ENCODE peak calls at places on chromosomes 3 and 15, in nine cellular contexts. One of them, this sample, is unnamed.

GRCh38 chr3:107794664-107795443 is 272.1 kb downstream of the BBX start:
- DNase-seq in H7: peak; percentile 15
- DNase-seq in AG04450: no peak
- DNase-seq in NCI-H1930: no peak
- DNase-seq in HS-5: no peak
- DNase-seq in activated T-helper 9 cell treated with anti-CD3 and anti-CD28 coated beads, Interleukin-2, amount 50 U/mL, for 16 hours: no peak
- DNase-seq in activated effector memory CD4-positive, alpha-beta T cell treated with anti-CD3 and anti-CD28 coated beads, Interleukin-2, amount 50 U/mL, for 16 hours: no peak
- DNase-seq in NCI-H1417: peak; percentile 4
- DNase-seq in fibroblast of mammary gland: peak; percentile 58
- DNase-seq in this sample: no peak

GRCh38 chr3:98914210-98915080 is 12.9 kb upstream of the DCBLD2 start:
- DNase-seq in H7: no peak
- DNase-seq in AG04450: no peak
- DNase-seq in NCI-H1930: no peak
- DNase-seq in HS-5: no peak
- DNase-seq in activated T-helper 9 cell treated with anti-CD3 and anti-CD28 coated beads, Interleukin-2, amount 50 U/mL, for 16 hours: no peak
- DNase-seq in activated effector memory CD4-positive, alpha-beta T cell treated with anti-CD3 and anti-CD28 coated beads, Interleukin-2, amount 50 U/mL, for 16 hours: no peak
- DNase-seq in NCI-H1417: peak; percentile 38
- DNase-seq in fibroblast of mammary gland: peak; percentile 47
- DNase-seq in this sample: no peak

GRCh38 chr3:177109688-177110087 is 87.6 kb downstream of the TBL1XR1 start:
- DNase-seq in H7: no peak
- DNase-seq in AG04450: no peak
- DNase-seq in NCI-H1930: no peak
- DNase-seq in HS-5: no peak
- DNase-seq in activated T-helper 9 cell treated with anti-CD3 and anti-CD28 coated beads, Interleukin-2, amount 50 U/mL, for 16 hours: no peak
- DNase-seq in activated effector memory CD4-positive, alpha-beta T cell treated with anti-CD3 and anti-CD28 coated beads, Interleukin-2, amount 50 U/mL, for 16 hours: no peak
- DNase-seq in NCI-H1417: no peak
- DNase-seq in fibroblast of mammary gland: no peak
- DNase-seq in this sample: no peak

GRCh38 chr3:88059380-88060160 is 515 bp downstream of the ZNF654 start:
- DNase-seq in H7: peak; percentile 41
- DNase-seq in AG04450: no peak
- DNase-seq in NCI-H1930: no peak
- DNase-seq in HS-5: no peak
- DNase-seq in activated T-helper 9 cell treated with anti-CD3 and anti-CD28 coated beads, Interleukin-2, amount 50 U/mL, for 16 hours: no peak
- DNase-seq in activated effector memory CD4-positive, alpha-beta T cell treated with anti-CD3 and anti-CD28 coated beads, Interleukin-2, amount 50 U/mL, for 16 hours: peak; percentile 66
- DNase-seq in NCI-H1417: peak; percentile 70
- DNase-seq in fibroblast of mammary gland: no peak
- DNase-seq in this sample: no peak

GRCh38 chr3:195774917-195775316 is 36.8 kb downstream of the MUC4 start:
- DNase-seq in H7: peak; percentile 88
- DNase-seq in AG04450: no peak
- DNase-seq in NCI-H1930: no peak
- DNase-seq in HS-5: no peak
- DNase-seq in activated T-helper 9 cell treated with anti-CD3 and anti-CD28 coated beads, Interleukin-2, amount 50 U/mL, for 16 hours: no peak
- DNase-seq in activated effector memory CD4-positive, alpha-beta T cell treated with anti-CD3 and anti-CD28 coated beads, Interleukin-2, amount 50 U/mL, for 16 hours: no peak
- DNase-seq in NCI-H1417: no peak
- DNase-seq in fibroblast of mammary gland: peak; percentile 51
- DNase-seq in this sample: peak; percentile 19

GRCh38 chr15:81293728-81294500 is 30.0 kb downstream of the STARD5 start:
- DNase-seq in H7: peak; percentile 57
- DNase-seq in AG04450: no peak
- DNase-seq in NCI-H1930: no peak
- DNase-seq in HS-5: no peak
- DNase-seq in activated T-helper 9 cell treated with anti-CD3 and anti-CD28 coated beads, Interleukin-2, amount 50 U/mL, for 16 hours: peak; percentile 60
- DNase-seq in activated effector memory CD4-positive, alpha-beta T cell treated with anti-CD3 and anti-CD28 coated beads, Interleukin-2, amount 50 U/mL, for 16 hours: peak; percentile 90
- DNase-seq in NCI-H1417: no peak
- DNase-seq in fibroblast of mammary gland: no peak
- DNase-seq in this sample: no peak

GRCh38 chr15:59828871-59829270 is 139.8 kb upstream of the BNIP2 start:
- DNase-seq in H7: no peak
- DNase-seq in AG04450: no peak
- DNase-seq in NCI-H1930: no peak
- DNase-seq in HS-5: no peak
- DNase-seq in activated T-helper 9 cell treated with anti-CD3 and anti-CD28 coated beads, Interleukin-2, amount 50 U/mL, for 16 hours: no peak
- DNase-seq in activated effector memory CD4-positive, alpha-beta T cell treated with anti-CD3 and anti-CD28 coated beads, Interleukin-2, amount 50 U/mL, for 16 hours: no peak
- DNase-seq in NCI-H1417: no peak
- DNase-seq in fibroblast of mammary gland: no peak
- DNase-seq in this sample: no peak

GRCh38 chr15:69979269-69979668 is 118.4 kb downstream of the TLE3 start:
- DNase-seq in H7: peak; percentile 65
- DNase-seq in AG04450: no peak
- DNase-seq in NCI-H1930: no peak
- DNase-seq in HS-5: no peak
- DNase-seq in activated T-helper 9 cell treated with anti-CD3 and anti-CD28 coated beads, Interleukin-2, amount 50 U/mL, for 16 hours: no peak
- DNase-seq in activated effector memory CD4-positive, alpha-beta T cell treated with anti-CD3 and anti-CD28 coated beads, Interleukin-2, amount 50 U/mL, for 16 hours: no peak
- DNase-seq in NCI-H1417: peak; percentile 35
- DNase-seq in fibroblast of mammary gland: peak; percentile 3
- DNase-seq in this sample: no peak

GRCh38 chr3:109050591-109051167 is 67.3 kb downstream of the MORC1 start:
- DNase-seq in H7: peak; percentile 8
- DNase-seq in AG04450: no peak
- DNase-seq in NCI-H1930: no peak
- DNase-seq in HS-5: peak; percentile 3
- DNase-seq in activated T-helper 9 cell treated with anti-CD3 and anti-CD28 coated beads, Interleukin-2, amount 50 U/mL, for 16 hours: no peak
- DNase-seq in activated effector memory CD4-positive, alpha-beta T cell treated with anti-CD3 and anti-CD28 coated beads, Interleukin-2, amount 50 U/mL, for 16 hours: no peak
- DNase-seq in NCI-H1417: peak; percentile 61
- DNase-seq in fibroblast of mammary gland: peak; percentile 18
- DNase-seq in this sample: no peak

GRCh38 chr15:41079717-41080116 is 36.4 kb downstream of the INO80 start:
- DNase-seq in H7: no peak
- DNase-seq in AG04450: no peak
- DNase-seq in NCI-H1930: no peak
- DNase-seq in HS-5: no peak
- DNase-seq in activated T-helper 9 cell treated with anti-CD3 and anti-CD28 coated beads, Interleukin-2, amount 50 U/mL, for 16 hours: no peak
- DNase-seq in activated effector memory CD4-positive, alpha-beta T cell treated with anti-CD3 and anti-CD28 coated beads, Interleukin-2, amount 50 U/mL, for 16 hours: no peak
- DNase-seq in NCI-H1417: no peak
- DNase-seq in fibroblast of mammary gland: no peak
- DNase-seq in this sample: no peak

GRCh38 chr15:45401665-45402161 is 23.4 kb upstream of the GATM start:
- DNase-seq in H7: no peak
- DNase-seq in AG04450: no peak
- DNase-seq in NCI-H1930: no peak
- DNase-seq in HS-5: no peak
- DNase-seq in activated T-helper 9 cell treated with anti-CD3 and anti-CD28 coated beads, Interleukin-2, amount 50 U/mL, for 16 hours: no peak
- DNase-seq in activated effector memory CD4-positive, alpha-beta T cell treated with anti-CD3 and anti-CD28 coated beads, Interleukin-2, amount 50 U/mL, for 16 hours: no peak
- DNase-seq in NCI-H1417: no peak
- DNase-seq in fibroblast of mammary gland: no peak
- DNase-seq in this sample: peak; percentile 40

This sample was measured in NCI-H345.